ENCODE peak calls at places on chromosome 3, in seven cellular contexts. H, M, F, U, A, J and W are unnamed samples.

GRCh38 chr3:32934150-32934742 is 17.2 kb upstream of the CCR4 start:
- DNase-seq in J (peak), M (no peak), F (peak), H (peak), A (no peak), U (peak), W (peak)

GRCh38 chr3:127547761-127548605 is 42.5 kb downstream of the TPRA1 start:
- DNase-seq in H (peak), M (peak), U (peak), F (peak), A (peak), J (peak), W (peak)

GRCh38 chr3:184228376-184229137 is 828 bp upstream of the VWA5B2 start:
- DNase-seq in F (no peak), A (no peak), H (no peak), U (no peak), J (no peak), M (no peak), W (no peak)

GRCh38 chr3:119175869-119176756 is 2.7 kb downstream of the UPK1B start:
- DNase-seq in H (peak), F (no peak), A (no peak), J (no peak), M (peak), U (no peak), W (peak)

GRCh38 chr3:46663611-46664135 is 29.8 kb downstream of the ALS2CL start:
- DNase-seq in U (no peak), H (peak), A (no peak), F (peak), M (peak), J (no peak), W (peak)

GRCh38 chr3:72346526-72346926 is 501.7 kb downstream of the SHQ1 start:
- DNase-seq in M (peak), A (no peak), H (peak), U (no peak), J (no peak), F (peak), W (peak)

GRCh38 chr3:41334426-41334825 is 135.1 kb downstream of the CTNNB1 start:
- DNase-seq in U (no peak), H (no peak), M (no peak), F (no peak), J (no peak), A (no peak), W (no peak)

GRCh38 chr3:73653877-73654276 is 29.1 kb upstream of the PDZRN3 start:
- DNase-seq in F (peak), H (peak), U (no peak), J (no peak), A (no peak), M (peak), W (no peak)

GRCh38 chr3:12180218-12180617 is 21.5 kb upstream of the TIMP4 start:
- DNase-seq in A (no peak), U (no peak), F (peak), H (peak), M (peak), J (no peak), W (peak)

GRCh38 chr3:170275832-170276231 is 53.6 kb downstream of the PRKCI start:
- DNase-seq in F (no peak), H (no peak), A (no peak), M (no peak), U (no peak), J (no peak), W (no peak)

GRCh38 chr3:67361770-67362169 is 292.6 kb downstream of the SUCLG2 start:
- DNase-seq in A (no peak), U (no peak), H (no peak), F (no peak), J (no peak), M (no peak), W (no peak)

GRCh38 chr3:190645932-190646331 is 132.0 kb downstream of the IL1RAP start:
- DNase-seq in U (no peak), A (no peak), F (no peak), M (no peak), J (no peak), H (no peak), W (no peak)

GRCh38 chr3:123100192-123100776 is 33.5 kb downstream of the PDIA5 start:
- DNase-seq in F (no peak), A (no peak), U (no peak), H (no peak), J (no peak), M (no peak), W (no peak)

GRCh38 chr3:189995129-189995528 is 125.6 kb downstream of the P3H2 start:
- DNase-seq in J (no peak), F (peak), H (no peak), A (no peak), M (peak), U (no peak), W (no peak)

GRCh38 chr3:172678068-172678467 is 32.8 kb downstream of the NCEH1 start:
- DNase-seq in J (no peak), U (no peak), F (no peak), H (no peak), A (no peak), M (no peak), W (peak)

GRCh38 chr3:2036096-2036495 is 62.6 kb upstream of the CNTN4 start:
- DNase-seq in U (no peak), H (no peak), A (no peak), M (no peak), J (no peak), F (no peak), W (no peak)

GRCh38 chr3:63467392-63467791 is 185.1 kb upstream of the SNTN start:
- DNase-seq in M (no peak), A (no peak), H (no peak), U (no peak), F (no peak), J (no peak), W (no peak)

GRCh38 chr3:142027713-142028112 is 121.6 kb downstream of the TFDP2 start:
- DNase-seq in J (peak), F (peak), U (peak), H (peak), A (no peak), M (peak), W (peak)

GRCh38 chr3:11564577-11565001 is 79.1 kb downstream of the VGLL4 start:
- DNase-seq in M (no peak), A (no peak), U (no peak), H (no peak), F (no peak), J (no peak), W (no peak)

GRCh38 chr3:71087109-71088018 is 496.2 kb downstream of the FOXP1 start:
- DNase-seq in M (peak), H (no peak), A (peak), F (peak), J (no peak), U (peak), W (peak)

GRCh38 chr3:4752201-4753072 is 226.8 kb upstream of the BHLHE40 start:
- DNase-seq in U (no peak), F (no peak), M (peak), J (no peak), A (peak), H (peak), W (no peak)

GRCh38 chr3:4750306-4751056 is 228.8 kb upstream of the BHLHE40 start:
- DNase-seq in J (peak), U (no peak), A (peak), F (no peak), H (peak), M (peak), W (no peak)

GRCh38 chr3:4753073-4753691 is 226.1 kb upstream of the BHLHE40 start:
- DNase-seq in J (no peak), A (no peak), U (no peak), M (no peak), F (no peak), H (no peak), W (no peak)

GRCh38 chr3:4749567-4750002 is 229.7 kb upstream of the BHLHE40 start:
- DNase-seq in U (no peak), J (no peak), M (no peak), H (no peak), A (no peak), F (no peak), W (no peak)

DNA sequence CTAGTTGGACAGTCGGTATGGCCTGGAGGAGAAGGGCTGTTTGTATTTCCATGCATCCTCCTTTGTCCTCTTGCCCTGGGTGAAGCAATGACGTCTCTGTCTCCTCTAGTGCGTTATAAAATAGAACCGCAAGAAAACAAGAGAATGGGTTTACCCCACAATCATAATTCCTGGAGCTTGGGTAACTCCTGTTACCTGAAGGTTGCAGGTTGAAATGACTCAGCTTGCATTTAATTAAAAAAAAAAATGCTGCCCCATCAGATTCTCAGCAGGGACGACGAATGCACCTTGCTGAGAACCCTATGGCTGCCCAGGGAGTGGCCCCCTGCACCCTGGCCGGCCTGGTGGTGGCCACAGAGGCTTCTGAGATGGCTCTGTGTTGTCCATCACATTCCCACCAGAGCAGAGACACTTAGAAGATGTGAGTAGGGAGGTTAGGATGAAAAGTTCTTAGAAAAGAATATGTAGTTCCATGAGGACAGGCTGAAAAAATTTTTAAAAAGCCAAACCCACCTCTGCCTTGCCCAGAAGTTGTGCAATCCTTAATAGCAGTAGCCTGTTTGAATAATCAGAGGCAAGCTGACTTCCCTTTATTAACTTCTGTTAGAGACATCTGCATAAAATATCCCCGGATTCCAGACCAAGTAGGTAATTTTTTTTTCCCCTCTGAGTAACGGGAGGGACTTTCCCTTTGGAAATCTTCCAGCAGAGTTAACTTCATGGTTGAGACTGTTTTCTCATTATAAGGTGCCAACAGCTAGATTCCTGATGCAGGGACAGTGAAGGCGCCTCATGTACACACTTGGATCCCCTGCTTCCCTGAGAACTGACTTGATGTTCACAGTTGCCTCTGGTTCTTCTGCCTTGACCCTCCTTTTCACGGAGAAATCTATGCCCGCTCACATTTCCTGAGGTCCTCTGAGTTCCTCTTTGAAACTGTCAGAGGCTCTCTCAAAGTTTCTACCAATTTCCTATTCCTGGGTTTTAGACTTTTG is 227.9 kb upstream of the BHLHE40 start:
- DNase-seq in U (no peak), J (no peak), F (peak), M (peak), A (peak), H (peak), W (peak)
- H2AFZ ChIP-seq in U (no peak), J (no peak), F (no peak), M (no peak), A (no peak), H (no peak), W (no peak)

GRCh38 chr3:179299999-179300613 is 22.7 kb upstream of the ZNF639 start:
- DNase-seq in M (no peak), F (no peak), A (no peak), H (no peak), J (no peak), U (no peak), W (no peak)
- H2AFZ ChIP-seq in M (no peak), F (no peak), A (no peak), H (no peak), J (no peak), U (no peak), W (no peak)

GRCh38 chr3:111283165-111283564 is 211.5 kb downstream of the NECTIN3 start:
- DNase-seq in M (no peak), F (no peak), H (no peak), J (no peak), U (no peak), A (no peak), W (no peak)

GRCh38 chr3:111278961-111279360 is 207.3 kb downstream of the NECTIN3 start:
- DNase-seq in A (no peak), H (no peak), J (no peak), F (no peak), U (no peak), M (no peak), W (no peak)

GRCh38 chr3:111282024-111282423 is 210.4 kb downstream of the NECTIN3 start:
- DNase-seq in M (no peak), A (no peak), H (no peak), J (no peak), F (no peak), U (no peak), W (no peak)

DNA sequence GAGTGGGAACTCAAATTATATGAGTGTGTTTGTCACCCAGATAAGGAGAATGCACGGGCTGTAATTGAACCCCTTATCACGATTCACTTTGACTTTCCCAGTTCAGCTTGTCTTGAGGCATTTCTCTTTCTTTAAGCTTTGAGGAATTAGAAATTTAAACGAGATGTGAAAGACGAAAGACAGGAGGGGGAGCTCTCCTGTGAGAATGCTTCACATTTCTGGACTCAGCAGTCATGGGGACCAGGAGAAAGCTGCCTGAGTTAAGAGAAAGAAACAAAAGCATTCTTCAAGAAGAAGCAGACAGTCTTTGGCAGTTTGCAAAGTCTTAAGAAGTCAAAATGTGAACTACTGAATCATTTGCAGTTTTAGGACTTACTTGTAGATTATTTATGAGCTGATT is 205.6 kb downstream of the NECTIN3 start:
- DNase-seq in M (peak), H (peak), J (peak), F (peak), A (no peak), U (no peak), W (peak)
- H2AFZ ChIP-seq in M (no peak), H (peak), J (peak), F (no peak), A (no peak), U (no peak), W (no peak)

GRCh38 chr3:98982336-98982735 is 80.8 kb upstream of the DCBLD2 start:
- DNase-seq in A (no peak), M (peak), J (no peak), H (peak), F (no peak), U (no peak), W (peak)

GRCh38 chr3:98979296-98979695 is 77.8 kb upstream of the DCBLD2 start:
- DNase-seq in U (no peak), A (no peak), F (no peak), H (no peak), M (no peak), J (no peak), W (no peak)

GRCh38 chr3:98978068-98978811 is 76.7 kb upstream of the DCBLD2 start:
- DNase-seq in H (no peak), U (no peak), F (no peak), J (no peak), A (no peak), M (peak), W (peak)

GRCh38 chr3:98984024-98984423 is 82.5 kb upstream of the DCBLD2 start:
- DNase-seq in M (no peak), A (no peak), F (no peak), U (no peak), J (no peak), H (no peak), W (peak)

DNA sequence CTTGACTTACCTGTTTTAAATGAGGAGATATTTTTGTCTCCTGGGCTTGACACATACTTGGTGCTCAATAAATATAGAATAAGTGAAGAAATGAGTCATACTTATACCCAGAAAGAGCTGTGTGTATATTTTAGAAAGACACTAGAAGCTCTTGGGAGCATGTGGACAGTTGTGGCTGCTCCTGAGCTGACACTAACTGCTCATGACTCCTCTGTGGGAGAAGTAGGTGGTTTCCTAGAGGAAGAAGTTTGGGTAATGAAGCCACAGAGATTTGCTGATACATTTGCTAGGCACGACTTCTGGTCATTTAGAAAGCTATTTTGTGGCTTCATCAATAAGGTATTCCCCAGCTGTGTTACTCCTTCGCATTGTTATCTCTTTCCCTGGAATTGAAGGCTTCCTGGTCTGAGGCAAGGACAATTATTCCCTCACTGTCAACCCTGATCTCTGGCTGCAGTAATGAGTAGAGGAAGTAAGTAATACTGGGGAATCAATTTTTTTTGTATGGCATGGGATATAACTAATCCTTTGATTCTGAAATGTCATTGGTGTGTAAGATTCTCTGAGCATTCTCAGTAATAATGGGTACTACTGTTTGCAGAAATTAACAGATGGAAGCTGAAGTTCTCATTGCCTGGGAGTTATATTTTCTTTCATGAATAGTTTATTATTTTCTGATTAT is 79.6 kb upstream of the DCBLD2 start:
- DNase-seq in J (no peak), A (no peak), U (no peak), H (peak), F (no peak), M (peak), W (peak)
- H2AFZ ChIP-seq in J (no peak), A (no peak), U (no peak), H (no peak), F (peak), M (no peak), W (peak)

GRCh38 chr3:138867996-138868395 is 33.3 kb upstream of the PIK3CB start:
- DNase-seq in U (no peak), H (no peak), M (peak), F (no peak), A (no peak), J (no peak), W (no peak)
- H2AFZ ChIP-seq in U (no peak), H (no peak), M (no peak), F (no peak), A (no peak), J (no peak), W (no peak)

GRCh38 chr3:194262345-194263305 is 88.5 kb downstream of the CPN2 start:
- DNase-seq in J (no peak), F (no peak), H (no peak), A (no peak), M (no peak), U (no peak), W (no peak)
- H2AFZ ChIP-seq in J (no peak), F (no peak), H (no peak), A (no peak), M (no peak), U (no peak), W (no peak)